ENCODE peak calls at places on chromosomes 6 and 20, in seven cellular contexts. T is stimulated activated CD8-positive, alpha-beta memory T cell treated with anti-CD3 and anti-CD28 coated beads, Interleukin-12 subunit alpha, Interleukin-12 subunit beta, amount 100 ng/mL, for 4 hours; W is NCI-H524; D is B cell; S is T follicular helper cell; I is H7; X is fibroblast of lung. P is an unnamed sample.

GRCh38 chr6:57221191-57221935 is 744 bp downstream of the RAB23 start:
- DNase-seq in T (peak; percentile 32), W (peak; percentile 28), D (peak; percentile 49), S (peak; percentile 38), I (peak; percentile 88), X (peak; percentile 63), P (peak; percentile 78)

GRCh38 chr20:37343212-37343993 is 2.5 kb upstream of the SRC start:
- DNase-seq in T (no peak), W (no peak), D (no peak), S (no peak), I (no peak), X (no peak), P (peak; percentile 86)

GRCh38 chr20:53413188-53413631 is 180.4 kb downstream of the ZNF217 start:
- DNase-seq in T (peak; percentile 16), W (peak; percentile 59), D (peak; percentile 76), S (peak; percentile 25), I (peak; percentile 74), X (no peak), P (peak; percentile 70)

GRCh38 chr6:795046-795445 is 102.1 kb upstream of the EXOC2 start:
- DNase-seq in T (no peak), W (no peak), D (no peak), S (no peak), I (no peak), X (no peak), P (no peak)

GRCh38 chr20:44973053-44973452 is 6.7 kb downstream of the STK4 start:
- DNase-seq in T (no peak), W (no peak), D (no peak), S (no peak), I (no peak), X (no peak), P (no peak)

GRCh38 chr20:54219751-54220426 is 12.0 kb downstream of the PFDN4 start:
- DNase-seq in T (no peak), W (peak; percentile 20), D (no peak), S (no peak), I (no peak), X (peak; percentile 76), P (no peak)

GRCh38 chr6:125001684-125002083 is 39.4 kb downstream of the RNF217 start:
- DNase-seq in T (no peak), W (no peak), D (no peak), S (no peak), I (no peak), X (peak; percentile 28), P (no peak)

GRCh38 chr6:165834613-165835259 is 171.7 kb upstream of the PDE10A start:
- DNase-seq in T (no peak), W (no peak), D (no peak), S (no peak), I (no peak), X (no peak), P (peak; percentile 93)

GRCh38 chr6:156999762-157000161 is 222.6 kb downstream of the ARID1B start:
- DNase-seq in T (no peak), W (no peak), D (no peak), S (no peak), I (no peak), X (no peak), P (no peak)

GRCh38 chr6:24646771-24647170 is 780 bp upstream of the KIAA0319 start:
- DNase-seq in T (no peak), W (no peak), D (no peak), S (no peak), I (no peak), X (no peak), P (no peak)

GRCh38 chr6:13351271-13351670 is 22.9 kb upstream of the TBC1D7 start:
- DNase-seq in T (no peak), W (no peak), D (no peak), S (no peak), I (no peak), X (no peak), P (no peak)

GRCh38 chr6:154080434-154081189 is 41.6 kb downstream of the OPRM1 start:
- DNase-seq in T (no peak), W (no peak), D (no peak), S (no peak), I (no peak), X (no peak), P (no peak)